ENCODE peak calls at places on chromosome 14, in five cellular contexts. V, P, Q, J and R are unnamed samples.

GRCh38 chr14:74732387-74732786 is 19.4 kb downstream of the FCF1 start:
- DNase-seq in V (no peak), P (no peak), Q (no peak), J (no peak), R (no peak)

GRCh38 chr14:74604896-74605295 is 7.1 kb downstream of the LTBP2 start:
- DNase-seq in V (no peak), P (no peak), Q (no peak), J (no peak), R (no peak)

GRCh38 chr14:89542768-89543419 is 125.9 kb upstream of the FOXN3 start:
- DNase-seq in V (no peak), P (no peak), Q (no peak), J (no peak), R (no peak)

GRCh38 chr14:105337966-105338365 is 23.4 kb downstream of the PACS2 start:
- DNase-seq in V (peak), P (no peak), Q (no peak), J (no peak), R (no peak)

GRCh38 chr14:77203611-77204456 is 22.2 kb downstream of the TMEM63C start:
- DNase-seq in V (no peak), P (no peak), Q (no peak), J (no peak), R (no peak)

GRCh38 chr14:49687942-49688700 is at the start of gene POLE2:
- DNase-seq in V (peak), P (peak), Q (peak), J (peak), R (peak)

GRCh38 chr14:93033983-93034670 is 81.6 kb downstream of the ITPK1 start:
- DNase-seq in V (no peak), P (peak), Q (no peak), J (no peak), R (peak)

GRCh38 chr14:92039073-92039719 is 663 bp downstream of the TRIP11 start:
- DNase-seq in V (peak), P (peak), Q (no peak), J (peak), R (no peak)

GRCh38 chr14:73771848-73772705 is 57.9 kb upstream of the PNMA1 start:
- DNase-seq in V (no peak), P (peak), Q (no peak), J (peak), R (peak)

GRCh38 chr14:35752380-35752779 is 56.7 kb downstream of the RALGAPA1 start:
- DNase-seq in V (no peak), P (no peak), Q (no peak), J (no peak), R (no peak)

GRCh38 chr14:26597136-26598080 is at the start of gene NOVA1:
- DNase-seq in V (peak), P (no peak), Q (peak), J (peak), R (no peak)

GRCh38 chr14:44385906-44386305 is 121.2 kb downstream of the FSCB start:
- DNase-seq in V (no peak), P (no peak), Q (no peak), J (no peak), R (no peak)

GRCh38 chr14:50533806-50534205 is 1.4 kb upstream of the MAP4K5 start:
- DNase-seq in V (no peak), P (peak), Q (no peak), J (no peak), R (no peak)

GRCh38 chr14:105173901-105174894 is 5.6 kb upstream of the JAG2 start:
- DNase-seq in V (peak), P (peak), Q (no peak), J (no peak), R (peak)

GRCh38 chr14:39109893-39110715 is 4.0 kb upstream of the GEMIN2 start:
- DNase-seq in V (no peak), P (no peak), Q (no peak), J (no peak), R (no peak)

GRCh38 chr14:97813556-97813955 is 1016.4 kb downstream of the VRK1 start:
- DNase-seq in V (no peak), P (no peak), Q (no peak), J (no peak), R (no peak)

GRCh38 chr14:103185051-103186027 is 62.1 kb downstream of the TNFAIP2 start:
- DNase-seq in V (no peak), P (peak), Q (no peak), J (peak), R (no peak)

GRCh38 chr14:91389173-91389572 is 28.4 kb downstream of the CCDC88C start:
- DNase-seq in V (no peak), P (no peak), Q (no peak), J (no peak), R (no peak)

GRCh38 chr14:104602315-104602932 is 2.1 kb downstream of the TMEM179 start:
- DNase-seq in V (no peak), P (no peak), Q (no peak), J (no peak), R (no peak)

GRCh38 chr14:89276424-89276975 is 140.5 kb downstream of the FOXN3 start:
- DNase-seq in V (no peak), P (peak), Q (no peak), J (peak), R (peak)

GRCh38 chr14:31897581-31898186 is 179.4 kb upstream of the ARHGAP5 start:
- DNase-seq in V (no peak), P (no peak), Q (no peak), J (peak), R (no peak)

GRCh38 chr14:59125156-59125555 is 63.3 kb upstream of the DAAM1 start:
- DNase-seq in V (no peak), P (no peak), Q (no peak), J (no peak), R (no peak)

GRCh38 chr14:51157012-51157411 is 62.1 kb upstream of the TRIM9 start:
- DNase-seq in V (no peak), P (peak), Q (no peak), J (peak), R (no peak)

GRCh38 chr14:35046751-35047536 is 872 bp downstream of the FAM177A1 start:
- DNase-seq in V (no peak), P (peak), Q (peak), J (peak), R (no peak)

GRCh38 chr14:103890836-103891666 is 37.2 kb upstream of the TDRD9 start:
- DNase-seq in V (no peak), P (no peak), Q (no peak), J (no peak), R (no peak)

GRCh38 chr14:49975286-49975685 is 82.4 kb downstream of the ARF6 start:
- DNase-seq in V (no peak), P (no peak), Q (no peak), J (peak), R (no peak)

GRCh38 chr14:68663385-68664076 is 129.3 kb downstream of the ZFP36L1 start:
- DNase-seq in V (no peak), P (no peak), Q (no peak), J (peak), R (peak)

GRCh38 chr14:74219277-74219676 is 20.0 kb upstream of the VSX2 start:
- DNase-seq in V (no peak), P (no peak), Q (no peak), J (no peak), R (no peak)

GRCh38 chr14:28774764-28775738 is 8.5 kb downstream of the FOXG1 start:
- DNase-seq in V (no peak), P (no peak), Q (no peak), J (no peak), R (no peak)

GRCh38 chr14:29521526-29522137 is 406.0 kb downstream of the PRKD1 start:
- DNase-seq in V (no peak), P (peak), Q (no peak), J (peak), R (no peak)

GRCh38 chr14:91237219-91237618 is 7.3 kb downstream of the GPR68 start:
- DNase-seq in V (no peak), P (no peak), Q (no peak), J (peak), R (no peak)

GRCh38 chr14:105010106-105010505 is 10.8 kb downstream of the CDCA4 start:
- DNase-seq in V (no peak), P (no peak), Q (no peak), J (no peak), R (no peak)

GRCh38 chr14:75119056-75119455 is 7.8 kb downstream of the NEK9 start:
- DNase-seq in V (no peak), P (peak), Q (no peak), J (peak), R (no peak)

GRCh38 chr14:95318399-95318834 is 1.3 kb downstream of the CLMN start:
- DNase-seq in V (no peak), P (no peak), Q (no peak), J (no peak), R (no peak)

GRCh38 chr14:60648169-60648933 is 926 bp downstream of the SIX1 start:
- DNase-seq in V (peak), P (peak), Q (no peak), J (peak), R (peak)

GRCh38 chr14:104291123-104292000 is 153.0 kb downstream of the KIF26A start:
- DNase-seq in V (peak), P (no peak), Q (peak), J (no peak), R (no peak)

GRCh38 chr14:46048127-46048526 is 603.5 kb downstream of the RPL10L start:
- DNase-seq in V (no peak), P (peak), Q (no peak), J (peak), R (no peak)

GRCh38 chr14:105865266-105865903 is 339.0 kb downstream of the TMEM121 start:
- DNase-seq in V (peak), P (peak), Q (peak), J (no peak), R (no peak)

GRCh38 chr14:105045710-105046326 is 19.4 kb downstream of the GPR132 start:
- DNase-seq in V (peak), P (peak), Q (peak), J (peak), R (peak)

GRCh38 chr14:104119119-104119699 is 19.2 kb upstream of the KIF26A start:
- DNase-seq in V (peak), P (no peak), Q (no peak), J (no peak), R (no peak)

GRCh38 chr14:25431211-25432076 is 381.5 kb upstream of the STXBP6 start:
- DNase-seq in V (no peak), P (peak), Q (no peak), J (peak), R (no peak)
- TF ChIP-seq CTCF in V (no peak), P (peak), Q (no peak), J (no peak), R (no peak)

GRCh38 chr14:21257395-21258193 is 11.6 kb downstream of the HNRNPC start:
- DNase-seq in V (no peak), P (peak), Q (no peak), J (no peak), R (no peak)
- H3K4me3 ChIP-seq in V (no peak), P (peak), Q (no peak), J (no peak), R (no peak)

DNA sequence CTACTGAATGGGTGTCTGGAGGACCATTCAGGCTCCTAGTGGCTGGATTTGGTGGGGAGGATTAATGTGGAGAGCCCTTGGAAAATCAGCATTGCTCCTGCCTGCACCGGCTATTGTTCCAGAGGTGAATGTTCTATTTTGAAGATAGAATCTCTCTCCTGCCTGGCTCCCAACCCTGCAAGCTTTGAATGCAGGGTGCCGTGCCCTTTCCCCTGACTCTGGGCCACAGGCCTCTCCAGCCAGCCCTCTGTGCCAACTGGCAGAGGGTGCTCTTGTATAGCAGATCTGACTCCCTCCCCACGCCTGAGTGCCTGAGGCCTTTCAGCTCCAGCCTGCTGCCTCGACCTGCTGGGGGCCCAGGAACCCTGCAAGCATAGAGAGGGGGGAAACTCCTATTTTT is 106.8 kb downstream of the TMEM260 start:
- DNase-seq in V (peak), P (no peak), Q (no peak), J (no peak), R (no peak)
- TF ChIP-seq CTCF in V (no peak), P (no peak), Q (no peak), J (no peak), R (no peak)

DNA sequence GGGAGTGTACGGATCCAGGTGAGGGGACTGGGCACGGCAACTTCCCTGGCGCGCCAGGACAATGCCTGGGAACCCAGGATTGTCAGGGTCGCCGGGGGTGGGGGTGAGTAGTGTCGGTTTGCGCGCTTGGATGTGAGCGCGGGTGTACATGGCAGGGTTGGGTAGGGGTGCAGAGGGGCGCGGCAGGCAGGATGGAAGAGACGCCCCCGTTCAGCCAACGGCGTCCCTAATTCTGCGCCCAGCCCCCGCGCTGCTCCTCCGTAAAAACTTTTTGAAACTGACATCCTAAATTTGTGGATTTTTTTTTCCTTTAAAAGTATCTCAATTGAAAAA is 3.1 kb downstream of the DIO3 start:
- DNase-seq in V (no peak), P (no peak), Q (no peak), J (no peak), R (no peak)
- H3K4me3 ChIP-seq in V (peak), P (no peak), Q (no peak), J (no peak), R (no peak)

GRCh38 chr14:25463475-25463874 is 413.5 kb upstream of the STXBP6 start:
- DNase-seq in V (no peak), P (no peak), Q (no peak), J (no peak), R (no peak)

GRCh38 chr14:25464772-25465171 is 414.8 kb upstream of the STXBP6 start:
- DNase-seq in V (no peak), P (no peak), Q (no peak), J (no peak), R (no peak)

GRCh38 chr14:25464078-25464477 is 414.1 kb upstream of the STXBP6 start:
- DNase-seq in V (no peak), P (no peak), Q (no peak), J (no peak), R (no peak)

GRCh38 chr14:25461780-25462179 is 411.8 kb upstream of the STXBP6 start:
- DNase-seq in V (no peak), P (no peak), Q (no peak), J (no peak), R (no peak)
- TF ChIP-seq CTCF in V (no peak), P (no peak), Q (no peak), J (no peak), R (no peak)

DNA sequence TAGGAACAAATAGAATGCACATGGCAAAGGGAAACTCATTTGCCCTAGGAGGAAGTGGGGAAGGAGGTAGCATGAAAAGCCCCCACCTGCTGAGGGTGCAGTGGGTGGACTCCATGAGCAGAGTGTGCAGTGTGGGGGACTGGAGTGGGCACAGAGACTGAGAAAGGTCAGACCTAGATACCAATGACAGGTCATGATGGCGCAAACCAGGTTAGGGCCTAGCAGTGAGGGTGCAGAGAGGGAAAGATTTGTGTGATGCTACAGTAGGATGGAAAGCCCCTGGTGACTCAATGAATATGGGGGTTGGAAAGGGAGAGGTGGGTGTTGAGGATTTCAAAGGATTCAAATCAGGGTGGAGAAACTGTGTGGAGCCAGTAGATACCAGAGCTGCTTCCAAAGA is 319.2 kb downstream of the DPF3 start:
- DNase-seq in V (no peak), P (no peak), Q (no peak), J (no peak), R (no peak)
- H3K4me3 ChIP-seq in V (no peak), P (no peak), Q (no peak), J (no peak), R (no peak)

DNA sequence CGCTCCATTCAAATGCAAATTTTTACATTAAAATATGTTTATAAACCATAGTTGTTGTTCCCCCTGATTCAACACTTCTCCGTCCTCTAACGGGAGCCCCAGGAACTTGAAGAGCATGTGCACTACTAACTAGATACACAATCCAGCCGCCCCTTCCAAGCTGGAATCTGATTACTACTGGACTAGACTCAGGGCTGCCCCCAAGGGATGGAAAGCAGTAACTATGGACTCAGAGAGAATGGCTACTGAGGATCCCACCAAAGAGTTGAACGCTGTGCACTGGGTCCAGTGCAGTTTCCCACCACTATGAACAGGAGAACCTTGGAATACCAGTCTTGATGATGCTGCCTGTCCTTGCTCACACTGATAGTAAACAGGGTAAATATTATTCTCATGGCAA is 48.6 kb upstream of the PCNX1 start:
- DNase-seq in V (no peak), P (no peak), Q (no peak), J (no peak), R (no peak)
- TF ChIP-seq CTCF in V (no peak), P (no peak), Q (no peak), J (no peak), R (no peak)

DNA sequence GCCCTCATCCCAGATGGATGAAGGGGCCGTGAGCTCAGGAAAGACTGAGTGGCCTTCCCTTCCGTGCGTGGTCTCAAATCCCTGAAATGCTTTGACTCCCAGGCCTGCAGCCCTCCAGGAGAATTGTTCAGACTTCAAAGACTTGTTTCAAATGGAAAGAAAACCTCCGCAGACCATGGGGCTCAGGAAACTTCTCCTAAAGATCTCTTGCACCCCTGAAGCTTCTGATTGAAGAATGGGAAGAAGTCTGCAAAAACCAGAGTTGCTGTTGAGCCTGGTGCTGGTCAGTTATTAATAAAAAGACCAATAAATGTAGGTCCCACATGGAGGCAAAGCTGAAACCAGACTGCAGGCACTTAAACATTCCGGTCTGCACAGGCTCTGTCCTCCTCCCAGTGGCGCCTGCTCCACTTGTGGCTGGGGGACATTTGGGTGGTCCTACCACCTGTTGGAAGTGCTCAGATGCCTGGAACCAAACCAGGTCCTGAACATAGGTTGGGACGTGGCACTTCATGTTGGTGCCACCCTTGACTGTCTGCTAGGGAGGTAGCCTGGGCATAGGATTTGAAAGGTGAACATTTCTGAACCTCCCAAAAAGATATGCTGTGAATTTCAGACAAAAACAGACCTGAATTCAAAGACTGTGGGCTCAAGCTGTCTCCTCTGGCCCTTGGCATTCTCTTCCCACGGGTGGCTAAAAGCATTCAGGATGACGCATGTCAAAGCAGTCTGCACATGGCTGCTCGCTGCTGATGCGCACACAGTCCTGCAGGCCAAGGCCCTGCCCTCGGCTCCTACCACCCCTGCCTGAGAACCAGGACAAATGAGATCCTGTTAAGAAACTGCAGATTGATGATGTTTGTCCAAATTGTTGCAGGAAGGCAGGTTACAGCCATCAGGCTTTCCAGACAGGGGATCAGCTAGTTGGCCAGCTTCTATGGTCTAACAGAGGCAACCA is 36.2 kb upstream of the MEG3 start:
- DNase-seq in V (no peak), P (no peak), Q (no peak), J (no peak), R (no peak)
- H3K4me3 ChIP-seq in V (no peak), P (no peak), Q (no peak), J (no peak), R (no peak)